ENCODE peak calls at places on chromosome 17, in four cellular contexts. E, I, X and P are unnamed samples.

GRCh38 chr17:38798614-38799500 is 499 bp downstream of the PIP4K2B start:
- DNase-seq in E (peak), I (no peak), X (peak), P (peak)

GRCh38 chr17:34764716-34765115 is 185.3 kb downstream of the TMEM132E start:
- DNase-seq in E (no peak), I (no peak), X (peak), P (no peak)

GRCh38 chr17:82837586-82838320 is 2.1 kb downstream of the ZNF750 start:
- DNase-seq in E (no peak), I (no peak), X (no peak), P (no peak)

GRCh38 chr17:66455022-66455547 is 152.7 kb downstream of the PRKCA start:
- DNase-seq in E (no peak), I (no peak), X (no peak), P (no peak)

GRCh38 chr17:59503489-59503888 is 61.9 kb upstream of the DHX40 start:
- DNase-seq in E (no peak), I (no peak), X (no peak), P (no peak)

GRCh38 chr17:45019177-45019711 is 32.2 kb downstream of the DCAKD start:
- DNase-seq in E (peak), I (no peak), X (no peak), P (no peak)

GRCh38 chr17:6420173-6420641 is 14.7 kb downstream of the AIPL1 start:
- DNase-seq in E (peak), I (no peak), X (peak), P (no peak)

GRCh38 chr17:61208301-61209098 is 191.1 kb upstream of the TBX2 start:
- DNase-seq in E (peak), I (no peak), X (no peak), P (no peak)

GRCh38 chr17:19728114-19728495 is 11.7 kb upstream of the SLC47A2 start:
- DNase-seq in E (peak), I (no peak), X (no peak), P (no peak)

GRCh38 chr17:38663964-38664644 is 10.7 kb downstream of the EPOP start:
- DNase-seq in E (no peak), I (no peak), X (no peak), P (no peak)

GRCh38 chr17:62110923-62111484 is 45.9 kb upstream of the MED13 start:
- DNase-seq in E (no peak), I (no peak), X (no peak), P (no peak)

GRCh38 chr17:8372422-8372821 is 4.1 kb downstream of the KRABD2 start:
- DNase-seq in E (no peak), I (no peak), X (no peak), P (no peak)

GRCh38 chr17:15921640-15922039 is 23.3 kb upstream of the ADORA2B start:
- DNase-seq in E (no peak), I (no peak), X (no peak), P (no peak)

GRCh38 chr17:34499576-34499975 is 79.8 kb upstream of the TMEM132E start:
- DNase-seq in E (peak), I (no peak), X (peak), P (peak)

DNA sequence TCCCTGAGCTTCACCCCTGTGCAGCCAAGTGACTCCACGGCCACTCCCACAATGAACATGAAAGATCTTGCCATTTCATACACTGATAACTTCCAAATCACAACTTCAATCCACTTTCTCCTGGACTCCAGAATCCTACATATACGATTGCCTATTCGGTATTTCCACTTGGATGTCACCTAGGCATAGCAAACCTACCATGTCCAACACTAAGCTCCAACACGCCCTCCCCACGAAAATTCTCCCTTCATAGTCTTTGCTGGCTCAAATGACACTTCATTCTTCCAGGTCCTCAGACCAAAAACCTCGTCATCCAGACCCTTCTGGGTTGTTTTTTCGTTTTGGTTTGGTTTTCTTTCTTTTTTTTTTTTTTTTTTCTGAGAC is 1.9 kb downstream of the GLTPD2 start:
- DNase-seq in E (no peak), I (no peak), X (no peak), P (no peak)
- H3K23ac ChIP-seq in E (peak), I (no peak), X (no peak), P (no peak)

GRCh38 chr17:80751070-80751459 is 206.4 kb downstream of the RPTOR start:
- DNase-seq in E (peak), I (no peak), X (no peak), P (no peak)
- H2BK5ac ChIP-seq in E (peak), I (peak), X (no peak), P (no peak)

GRCh38 chr17:40463122-40463550 is 19.9 kb downstream of the IGFBP4 start:
- DNase-seq in E (no peak), I (no peak), X (no peak), P (no peak)

GRCh38 chr17:40468560-40468959 is 25.3 kb downstream of the IGFBP4 start:
- DNase-seq in E (no peak), I (no peak), X (no peak), P (no peak)

GRCh38 chr17:40464392-40464855 is 21.2 kb downstream of the IGFBP4 start:
- DNase-seq in E (no peak), I (no peak), X (no peak), P (no peak)

GRCh38 chr17:40467281-40467867 is 24.1 kb downstream of the IGFBP4 start:
- DNase-seq in E (no peak), I (no peak), X (no peak), P (no peak)

GRCh38 chr17:40466298-40466971 is 23.2 kb downstream of the IGFBP4 start:
- DNase-seq in E (no peak), I (no peak), X (no peak), P (no peak)
- H3K23ac ChIP-seq in E (no peak), I (no peak), X (no peak), P (peak)

GRCh38 chr17:42255425-42255810 is 20.8 kb downstream of the STAT5B start:
- DNase-seq in E (no peak), I (no peak), X (no peak), P (no peak)
- H2BK5ac ChIP-seq in E (no peak), I (no peak), X (no peak), P (no peak)

DNA sequence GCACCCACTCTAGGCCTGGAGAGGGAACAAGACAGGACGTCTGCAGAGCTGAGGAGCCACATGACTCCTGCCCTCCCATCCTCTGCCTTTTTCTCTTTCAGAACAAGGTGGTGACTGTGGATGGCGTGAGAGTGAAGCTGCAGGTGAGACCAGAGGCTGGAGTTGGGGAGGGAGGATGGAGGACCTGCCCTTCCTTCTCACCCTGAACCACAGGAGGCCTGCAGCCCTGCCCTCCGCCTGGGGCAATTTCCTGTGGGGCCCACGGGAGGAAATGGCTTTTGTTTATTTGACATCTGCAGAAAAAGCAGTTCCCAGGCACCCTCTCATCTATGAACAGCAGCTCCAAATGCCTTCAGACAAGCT is 5.1 kb downstream of the RAB37 start:
- DNase-seq in E (peak), I (no peak), X (peak), P (no peak)
- H3K23ac ChIP-seq in E (no peak), I (no peak), X (no peak), P (no peak)

GRCh38 chr17:81567191-81567590 is 15.0 kb upstream of the FAAP100 start:
- DNase-seq in E (no peak), I (no peak), X (no peak), P (no peak)
- H2BK5ac ChIP-seq in E (peak), I (no peak), X (no peak), P (no peak)